ENCODE peak calls at places on chromosomes 12 and 14, in four cellular contexts. R, P, I and U are unnamed samples.

GRCh38 chr12:68530965-68531364 is 79.7 kb upstream of the RAP1B start:
- DNase-seq in R (no peak), I (no peak), P (peak), U (peak)

GRCh38 chr14:78238141-78238540 is 68.0 kb downstream of the NRXN3 start:
- DNase-seq in P (no peak), R (no peak), I (no peak), U (no peak)

GRCh38 chr12:11015775-11016430 is 6.5 kb downstream of the TAS2R19 start:
- DNase-seq in I (no peak), P (no peak), R (no peak), U (peak)

GRCh38 chr14:71432334-71432733 is 499.9 kb upstream of the RGS6 start:
- DNase-seq in P (no peak), I (no peak), R (no peak), U (no peak)

GRCh38 chr12:19712041-19712440 is 272.7 kb downstream of the AEBP2 start:
- DNase-seq in I (no peak), P (peak), R (no peak), U (peak)

GRCh38 chr12:4829161-4829792 is 80.4 kb upstream of the KCNA1 start:
- DNase-seq in P (no peak), R (no peak), I (no peak), U (no peak)

GRCh38 chr14:61254803-61255526 is 26.2 kb downstream of the TMEM30B start:
- DNase-seq in R (no peak), I (no peak), P (no peak), U (no peak)

GRCh38 chr12:76158518-76159321 is 74.2 kb upstream of the NAP1L1 start:
- DNase-seq in R (no peak), I (peak), P (peak), U (peak)

DNA sequence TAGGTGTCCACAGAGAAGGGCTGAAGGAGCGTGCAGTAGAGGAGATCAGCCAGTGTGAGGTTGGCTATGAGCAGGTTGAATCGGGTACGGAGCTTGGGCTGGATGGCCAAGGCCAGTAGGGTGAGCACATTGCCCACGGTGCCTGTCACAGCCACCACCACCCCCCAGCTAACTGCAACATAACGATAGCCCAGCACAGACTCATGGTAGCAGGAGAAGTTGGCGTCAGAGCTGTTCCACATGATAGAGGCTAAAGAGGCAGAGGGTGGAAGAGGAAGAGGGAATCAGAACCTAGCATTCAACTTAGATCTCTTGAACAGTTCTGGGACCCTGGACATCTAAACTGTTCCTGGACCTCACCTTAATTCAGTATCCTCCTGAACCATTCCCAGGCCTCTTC is 676 bp downstream of the GPR84 start:
- DNase-seq in P (no peak), I (no peak), R (no peak), U (no peak)
- H3K4me3 ChIP-seq in P (no peak), I (no peak), R (no peak), U (no peak)

GRCh38 chr14:100526057-100526456 is 61.2 kb downstream of the BEGAIN start:
- DNase-seq in R (no peak), P (no peak), I (peak), U (no peak)
- TF ChIP-seq CTCF in R (no peak), P (no peak), I (no peak), U (no peak)

DNA sequence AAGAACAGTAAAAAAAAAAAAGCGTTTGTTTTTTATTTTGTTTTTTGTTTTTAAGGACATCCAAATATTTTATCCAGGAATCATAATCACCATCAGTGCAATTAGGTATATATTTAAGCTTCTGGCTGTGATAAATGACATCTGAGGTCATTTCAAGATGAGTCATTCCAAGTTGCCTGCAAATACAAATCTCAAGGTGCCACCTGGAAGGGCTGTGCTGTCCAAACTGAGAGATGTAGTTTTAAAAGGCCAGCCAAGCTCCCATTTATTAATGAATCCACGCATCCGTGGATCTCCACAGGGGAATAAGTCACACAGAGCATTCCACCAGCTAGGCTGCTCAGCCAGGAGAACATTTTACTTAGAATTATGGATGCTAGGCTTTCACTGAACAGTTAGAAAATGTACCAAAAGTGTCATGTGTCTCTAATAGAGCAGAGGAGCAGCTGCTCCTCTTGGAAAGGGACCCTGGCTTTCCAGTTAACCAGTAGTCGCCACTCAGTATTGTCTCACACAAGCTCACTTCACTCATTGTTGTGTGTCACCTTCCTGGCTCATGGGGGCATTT is 1151.4 kb upstream of the TMEM132C start:
- DNase-seq in R (no peak), P (no peak), I (no peak), U (no peak)
- H3K4me3 ChIP-seq in R (no peak), P (no peak), I (no peak), U (no peak)

DNA sequence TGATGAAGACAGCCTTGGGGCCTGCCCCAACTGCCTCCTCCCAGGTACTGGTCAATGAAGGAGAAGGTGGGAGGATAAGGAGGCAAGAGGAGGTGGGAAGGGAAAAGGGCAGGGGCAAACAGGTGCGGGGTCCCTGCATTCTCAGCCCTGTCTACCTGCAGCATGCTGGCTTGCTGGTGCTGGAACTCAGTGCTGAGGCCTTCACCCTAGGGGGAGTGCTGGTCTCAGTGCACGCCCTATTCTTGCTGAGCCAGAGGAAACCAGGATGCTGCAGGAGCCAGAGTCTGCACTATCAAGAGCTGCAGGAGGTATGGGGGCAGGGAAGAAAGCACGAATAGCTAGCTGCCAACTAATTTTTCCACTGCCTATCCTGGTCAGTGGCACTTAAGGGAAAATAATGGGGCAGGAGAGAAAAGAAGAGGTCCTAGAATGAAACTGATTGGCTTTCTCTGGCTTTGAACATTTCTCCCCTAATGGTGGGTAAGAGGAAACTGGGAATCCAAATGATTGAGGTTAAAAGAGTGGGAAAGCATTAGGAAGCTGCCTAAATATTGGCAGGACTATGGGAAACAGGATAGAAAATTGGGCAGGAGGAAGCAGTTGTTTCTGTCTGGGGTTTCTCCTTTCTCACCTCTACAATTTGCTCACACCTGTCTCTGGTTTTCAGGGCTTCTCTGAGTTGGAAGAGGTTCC is 1.8 kb downstream of the TMEM253 start:
- DNase-seq in I (no peak), P (no peak), R (no peak), U (no peak)
- TF ChIP-seq CTCF in I (no peak), P (no peak), R (no peak), U (no peak)

DNA sequence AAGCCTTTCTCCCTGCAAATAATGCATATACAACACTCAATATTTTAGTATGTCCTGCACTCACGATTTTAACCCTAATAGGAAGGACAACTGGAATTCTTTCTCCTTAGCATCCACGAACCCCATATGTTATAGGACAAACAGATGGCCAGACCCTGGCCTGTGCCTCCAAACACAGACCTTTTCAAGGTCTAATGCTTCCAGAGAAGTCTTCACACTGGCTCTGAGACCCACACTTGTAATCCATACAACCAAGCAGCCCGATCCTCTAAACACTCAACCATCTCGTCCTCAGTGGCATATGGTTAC is 569 bp downstream of the SLC2A3 start:
- DNase-seq in I (no peak), P (no peak), R (no peak), U (no peak)
- H3K4me3 ChIP-seq in I (peak), P (peak), R (peak), U (peak)

DNA sequence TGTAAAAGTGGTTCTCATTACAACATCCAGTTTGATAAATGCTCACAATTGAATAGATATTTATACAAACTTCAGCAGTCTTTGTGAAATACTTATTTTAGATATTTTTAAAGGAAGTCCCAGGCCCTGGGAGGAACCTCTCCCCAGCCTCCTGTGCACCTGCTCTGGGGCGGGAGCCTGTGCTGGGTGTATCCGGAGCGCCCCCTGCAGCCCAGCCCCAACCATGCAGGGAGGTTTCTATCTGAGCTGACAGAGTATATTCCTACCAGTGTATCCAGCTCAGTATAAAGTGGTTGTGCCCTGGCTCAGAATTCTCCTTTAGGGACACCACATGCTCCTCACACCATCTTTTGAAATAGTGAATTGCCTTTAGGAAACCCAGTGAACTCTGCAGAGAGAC is 851.8 kb downstream of the TMEM121 start:
- DNase-seq in P (no peak), I (no peak), R (no peak), U (no peak)
- TF ChIP-seq CTCF in P (no peak), I (no peak), R (no peak), U (no peak)

DNA sequence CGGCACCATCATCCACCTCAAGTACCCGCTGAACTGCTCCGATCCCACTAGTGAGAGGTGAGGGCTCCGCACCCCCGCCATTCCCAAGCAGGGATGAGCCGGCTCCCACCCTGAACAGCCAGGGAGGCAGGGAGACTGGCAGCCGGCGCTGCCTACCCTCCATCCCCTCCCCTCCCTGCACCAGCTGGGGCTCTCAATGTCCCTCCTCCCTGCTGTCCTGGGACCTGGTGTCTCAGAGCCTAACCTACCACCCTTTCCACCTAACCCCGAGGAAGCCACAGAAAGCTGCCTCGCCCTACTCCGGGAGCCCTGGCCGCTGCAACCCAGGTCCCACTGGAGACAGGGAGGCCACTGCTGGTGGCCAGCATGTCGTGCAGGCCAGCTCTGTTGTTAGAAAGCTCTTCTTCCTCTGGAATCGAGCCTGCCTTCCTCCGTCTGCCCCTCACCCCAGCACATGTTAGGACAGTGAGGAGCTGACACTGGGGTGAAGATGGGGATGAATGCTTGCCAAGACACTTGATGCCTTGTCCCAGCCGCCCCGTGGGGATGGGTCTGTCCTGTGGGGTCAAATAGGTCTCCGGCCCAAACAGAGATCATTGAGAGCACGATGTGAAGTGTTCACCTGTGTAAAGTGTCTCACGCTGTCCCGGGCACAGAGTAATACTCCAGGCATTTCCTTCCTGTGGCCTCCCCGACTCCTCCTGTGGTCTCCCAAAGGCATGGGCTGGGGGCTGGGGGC is 1.1 kb downstream of the PTPN6 start:
- DNase-seq in P (no peak), R (no peak), I (no peak), U (no peak)
- H3K4me3 ChIP-seq in P (no peak), R (no peak), I (no peak), U (no peak)

GRCh38 chr12:105574056-105574715 is 243.7 kb downstream of the C12orf75 start:
- DNase-seq in I (no peak), P (no peak), R (no peak), U (peak)
- TF ChIP-seq CTCF in I (no peak), P (no peak), R (no peak), U (no peak)

GRCh38 chr12:120649442-120650248 is 9.2 kb downstream of the CABP1 start:
- DNase-seq in I (no peak), P (no peak), R (no peak), U (no peak)

GRCh38 chr12:120652671-120653435 is 12.4 kb downstream of the CABP1 start:
- DNase-seq in I (no peak), P (no peak), R (no peak), U (no peak)

GRCh38 chr12:120653611-120654010 is 13.2 kb downstream of the CABP1 start:
- DNase-seq in P (no peak), I (no peak), R (no peak), U (no peak)

GRCh38 chr12:120650249-120650690 is 9.8 kb downstream of the CABP1 start:
- DNase-seq in P (no peak), R (no peak), I (no peak), U (no peak)

GRCh38 chr12:120651821-120652220 is 11.4 kb downstream of the CABP1 start:
- DNase-seq in I (no peak), P (peak), R (no peak), U (peak)
- H3K4me3 ChIP-seq in I (peak), P (no peak), R (no peak), U (no peak)

DNA sequence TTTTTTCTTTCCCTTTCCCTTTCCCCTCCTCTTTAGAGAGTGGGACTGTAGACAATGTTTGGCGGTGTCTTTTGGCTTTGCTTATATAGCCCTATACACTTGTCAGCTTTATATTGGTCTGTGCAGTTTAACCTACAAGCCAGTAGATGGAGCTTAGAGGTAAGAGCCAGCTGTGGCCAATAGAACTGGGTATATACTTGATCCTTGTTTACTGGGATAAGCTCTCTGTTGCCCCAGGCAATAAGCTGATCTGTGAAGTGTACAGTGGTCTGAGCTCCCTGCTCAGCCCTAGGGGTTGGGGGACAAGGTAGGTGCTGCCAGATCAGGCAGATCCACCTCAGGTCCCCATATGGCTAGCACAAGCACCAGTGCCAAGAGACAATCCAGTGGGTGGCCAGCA is 434.1 kb downstream of the NOVA1 start:
- DNase-seq in I (no peak), P (peak), R (no peak), U (peak)
- TF ChIP-seq CTCF in I (peak), P (peak), R (peak), U (peak)